ENCODE peak calls at places on chromosomes 13 and 19, in ten cellular contexts. P is glutamatergic neuron; L is activated CD8-positive, alpha-beta T cell treated with anti-CD3 and anti-CD28 coated beads, Interleukin-2, amount 10 ng/mL, durations not matched to agents 7 days and 5 days; V is WTC11; C is stimulated activated CD8-positive, alpha-beta memory T cell treated with anti-CD3 and anti-CD28 coated beads, Interleukin-12 subunit alpha, Interleukin-12 subunit beta, amount 100 ng/mL, for 4 hours; U is GDM1; A is T-helper 9 cell; K is nucleus accumbens; Z is AG20443; E is amniotic stem cell. R is an unnamed sample.

GRCh38 chr19:31140717-31141116 is 208.5 kb downstream of the TSHZ3 start:
- DNase-seq in C (no peak), Z (peak), K (no peak), A (no peak), V (no peak), E (no peak), U (no peak), L (no peak), P (no peak), R (no peak)

GRCh38 chr19:17553256-17553655 is 2.2 kb upstream of the COLGALT1 start:
- DNase-seq in E (peak), K (no peak), C (no peak), Z (peak), V (no peak), L (no peak), U (peak), A (no peak), P (no peak), R (no peak)

GRCh38 chr13:106566682-106567420 is 1.1 kb downstream of the ARGLU1 start:
- DNase-seq in P (peak), A (peak), Z (peak), C (peak), K (no peak), V (peak), U (peak), E (peak), L (peak), R (no peak)

GRCh38 chr13:42270160-42270856 is 1.6 kb upstream of the AKAP11 start:
- DNase-seq in U (no peak), K (no peak), E (no peak), A (no peak), C (no peak), V (no peak), P (no peak), Z (no peak), L (no peak), R (no peak)

GRCh38 chr13:113584205-113584869 is at the start of gene TFDP1:
- DNase-seq in U (peak), K (peak), V (peak), C (peak), A (peak), Z (peak), E (peak), P (peak), L (peak), R (peak)

GRCh38 chr19:31135841-31136240 is 213.4 kb downstream of the TSHZ3 start:
- DNase-seq in P (no peak), U (no peak), V (no peak), L (no peak), E (no peak), Z (peak), C (no peak), K (no peak), A (no peak), R (peak)

GRCh38 chr13:49297338-49297737 is 49.6 kb downstream of the CDADC1 start:
- DNase-seq in V (no peak), A (no peak), E (no peak), C (no peak), K (no peak), P (no peak), U (no peak), Z (no peak), L (no peak), R (no peak)

GRCh38 chr13:91314888-91315287 is 32.6 kb upstream of the MIR17HG start:
- DNase-seq in Z (no peak), U (no peak), C (no peak), P (no peak), K (no peak), L (no peak), V (no peak), A (no peak), E (no peak), R (no peak)

GRCh38 chr13:42211704-42212103 is 60.2 kb upstream of the AKAP11 start:
- DNase-seq in U (no peak), P (no peak), V (no peak), E (no peak), C (no peak), L (no peak), K (no peak), Z (no peak), A (no peak), R (peak)

GRCh38 chr13:37492061-37492460 is 106.5 kb downstream of the POSTN start:
- DNase-seq in L (no peak), U (no peak), V (no peak), K (no peak), P (no peak), Z (no peak), C (no peak), A (no peak), E (no peak), R (no peak)

GRCh38 chr13:112129557-112129956 is 62.6 kb downstream of the SOX1 start:
- DNase-seq in K (no peak), L (no peak), C (no peak), Z (no peak), V (no peak), E (no peak), P (no peak), A (no peak), U (no peak), R (no peak)

R was measured in epithelial cell of prostate.